ENCODE peak calls at places on chromosomes 6 and 20, in eight cellular contexts. V is ascending aorta, J is right cardiac atrium, S is Calu3, N is fibroblast of mammary gland, L is amygdala, H is KBM-7, C is HFFc6. P is an unnamed sample.

GRCh38 chr6:106574729-106575458 is 54.4 kb downstream of the RTN4IP1 start:
- DNase-seq in V (no peak), C (peak; percentile 71), S (peak; percentile 38), J (no peak), L (peak; percentile 46), H (no peak), N (peak; percentile 79), P (peak; percentile 19)

GRCh38 chr20:62962221-62962879 is 9.8 kb downstream of the SLC17A9 start:
- DNase-seq in S (no peak), H (no peak), V (no peak), J (peak; percentile 59), C (no peak), N (no peak), L (no peak), P (no peak)

GRCh38 chr6:160301341-160301740 is 42.7 kb upstream of the SLC22A2 start:
- DNase-seq in H (no peak), J (no peak), L (no peak), S (no peak), N (no peak), C (no peak), V (no peak), P (no peak)

GRCh38 chr6:133788556-133788955 is 100.4 kb upstream of the TCF21 start:
- DNase-seq in S (no peak), C (no peak), L (no peak), V (no peak), J (no peak), H (no peak), N (no peak), P (no peak)

GRCh38 chr6:3363296-3364025 is 93.4 kb downstream of the SLC22A23 start:
- DNase-seq in C (no peak), J (no peak), H (no peak), S (peak; percentile 86), N (no peak), L (no peak), V (no peak), P (peak; percentile 56)

GRCh38 chr6:1619106-1619665 is 9.5 kb downstream of the FOXC1 start:
- DNase-seq in J (peak; percentile 58), N (no peak), S (no peak), V (no peak), H (no peak), L (no peak), C (no peak), P (no peak)

GRCh38 chr6:107116328-107116892 is 1.1 kb upstream of the BEND3 start:
- DNase-seq in S (peak; percentile 24), V (peak; percentile 61), H (peak; percentile 84), N (no peak), L (no peak), C (no peak), J (no peak), P (peak; percentile 49)

GRCh38 chr20:31630187-31630790 is 7.4 kb upstream of the COX4I2 start:
- DNase-seq in H (no peak), S (no peak), J (no peak), N (peak; percentile 35), L (no peak), C (no peak), V (no peak), P (no peak)

GRCh38 chr6:117919775-117920492 is 12.9 kb downstream of the SLC35F1 start:
- DNase-seq in V (no peak), H (no peak), S (no peak), N (no peak), L (peak; percentile 68), J (peak; percentile 53), C (no peak), P (peak; percentile 83)

GRCh38 chr20:16115891-16116577 is 457.2 kb downstream of the KIF16B start:
- DNase-seq in V (no peak), N (no peak), S (no peak), L (no peak), J (peak; percentile 65), H (no peak), C (no peak), P (no peak)

GRCh38 chr20:47464380-47465101 is 37.1 kb upstream of the NCOA3 start:
- DNase-seq in H (no peak), N (peak; percentile 99), V (peak; percentile 93), L (peak; percentile 5), S (peak; percentile 93), C (peak; percentile 98), J (peak; percentile 78), P (no peak)

GRCh38 chr6:82396964-82397761 is 33.5 kb downstream of the TPBG start:
- DNase-seq in L (no peak), S (peak; percentile 47), C (peak; percentile 92), H (no peak), N (peak; percentile 99), V (no peak), J (no peak), P (no peak)

GRCh38 chr6:33213166-33213988 is 5.1 kb downstream of the RING1 start:
- DNase-seq in S (peak; percentile 26), H (peak; percentile 58), L (no peak), J (peak; percentile 77), V (peak; percentile 63), C (no peak), N (no peak), P (peak; percentile 71)

GRCh38 chr6:30683137-30683979 is 3.1 kb downstream of the PPP1R18 start:
- DNase-seq in J (no peak), C (no peak), S (no peak), L (no peak), V (no peak), H (no peak), N (no peak), P (no peak)

GRCh38 chr6:142737368-142738060 is 207.5 kb downstream of the HIVEP2 start:
- DNase-seq in L (no peak), C (no peak), V (no peak), H (peak; percentile 7), S (peak; percentile 8), J (no peak), N (no peak), P (no peak)

GRCh38 chr20:48791666-48792071 is 36.1 kb downstream of the PREX1 start:
- DNase-seq in J (peak; percentile 72), V (peak; percentile 78), H (no peak), L (no peak), C (peak; percentile 51), N (peak; percentile 58), S (no peak), P (no peak)

GRCh38 chr6:32164295-32164694 is at the start of gene EGFL8:
- DNase-seq in J (no peak), S (no peak), N (no peak), H (no peak), C (no peak), L (no peak), V (no peak), P (no peak)

GRCh38 chr6:105402090-105402980 is 547 bp downstream of the PREP start:
- DNase-seq in N (peak; percentile 53), V (peak; percentile 66), S (peak; percentile 9), C (peak; percentile 28), J (no peak), L (no peak), H (peak; percentile 74), P (no peak)

GRCh38 chr20:51938557-51939324 is 136.4 kb upstream of the SALL4 start:
- DNase-seq in V (no peak), L (no peak), J (no peak), S (no peak), N (peak; percentile 12), H (no peak), C (no peak), P (no peak)

GRCh38 chr6:400815-401214 is 9.3 kb downstream of the IRF4 start:
- DNase-seq in C (no peak), L (no peak), N (no peak), J (no peak), V (no peak), S (no peak), H (no peak), P (no peak)

GRCh38 chr6:75762063-75762462 is 13.0 kb downstream of the MYO6 start:
- DNase-seq in H (no peak), J (no peak), S (no peak), C (no peak), V (no peak), N (no peak), L (no peak), P (no peak)

GRCh38 chr6:155084431-155085123 is 89.5 kb downstream of the TIAM2 start:
- DNase-seq in L (no peak), V (no peak), N (peak; percentile 32), J (no peak), C (peak; percentile 35), S (peak; percentile 9), H (no peak), P (no peak)

GRCh38 chr6:42547407-42548329 is 16.2 kb upstream of the UBR2 start:
- DNase-seq in C (peak; percentile 73), J (peak; percentile 94), V (peak; percentile 88), H (peak; percentile 84), S (peak; percentile 96), L (peak; percentile 83), N (peak; percentile 73), P (peak; percentile 92)